ENCODE peak calls at places on chromosomes 5 and 9, in four cellular contexts. U is psoas muscle, L is hepatocyte, R is transverse colon. M is an unnamed sample.

GRCh38 chr5:94731471-94731870 is 113.0 kb downstream of the SLF1 start:
- DNase-seq in L (no peak), R (no peak), U (no peak), M (no peak)

GRCh38 chr9:28179893-28180292 is 606.6 kb upstream of the C9orf72 start:
- DNase-seq in L (no peak), R (no peak), U (no peak), M (no peak)

GRCh38 chr5:132089363-132089762 is 15.8 kb downstream of the CSF2 start:
- DNase-seq in L (no peak), U (no peak), R (no peak), M (no peak)

GRCh38 chr5:88770290-88771257 is 112.4 kb downstream of the MEF2C start:
- DNase-seq in L (no peak), U (no peak), R (no peak), M (peak)

GRCh38 chr5:160188151-160188967 is 40.9 kb upstream of the FABP6 start:
- DNase-seq in L (peak), U (peak), R (peak), M (peak)

GRCh38 chr9:18382243-18382642 is 91.7 kb upstream of the ADAMTSL1 start:
- DNase-seq in U (no peak), L (no peak), R (no peak), M (no peak)

GRCh38 chr5:148005788-148006520 is 57.8 kb upstream of the SPINK5 start:
- DNase-seq in U (no peak), L (no peak), R (no peak), M (no peak)

GRCh38 chr5:153099328-153099727 is 391.1 kb upstream of the GRIA1 start:
- DNase-seq in R (no peak), L (no peak), U (no peak), M (no peak)

GRCh38 chr9:83130541-83130940 is 67.6 kb upstream of the RASEF start:
- DNase-seq in L (peak), U (no peak), R (no peak), M (peak)

GRCh38 chr5:17315710-17316221 is 98.3 kb downstream of the BASP1 start:
- DNase-seq in L (no peak), R (no peak), U (no peak), M (peak)

GRCh38 chr5:83220331-83220730 is 143.0 kb downstream of the XRCC4 start:
- DNase-seq in L (no peak), U (no peak), R (no peak), M (peak)

GRCh38 chr9:127122176-127123151 is at the start of gene ANGPTL2:
- DNase-seq in U (peak), R (peak), L (peak), M (peak)

GRCh38 chr9:130036099-130036498 is 6.9 kb downstream of the FNBP1 start:
- DNase-seq in U (no peak), L (no peak), R (no peak), M (peak)

GRCh38 chr5:59799668-59800374 is 93.7 kb downstream of the PDE4D start:
- DNase-seq in U (no peak), L (peak), R (no peak), M (peak)

GRCh38 chr9:74379718-74380117 is 117.4 kb upstream of the RORB start:
- DNase-seq in L (peak), R (no peak), U (no peak), M (no peak)

GRCh38 chr5:97501965-97502305 is 318.9 kb upstream of the RIOK2 start:
- DNase-seq in R (no peak), U (no peak), L (no peak), M (no peak)

GRCh38 chr9:120438111-120438510 is 141.9 kb downstream of the CDK5RAP2 start:
- DNase-seq in R (no peak), U (no peak), L (no peak), M (peak)

GRCh38 chr5:22852807-22853670 is at the start of gene CDH12:
- DNase-seq in L (peak), U (no peak), R (no peak), M (peak)

GRCh38 chr5:124902097-124902821 is 155.8 kb upstream of the ZNF608 start:
- DNase-seq in R (no peak), U (no peak), L (no peak), M (peak)

GRCh38 chr9:126421567-126422428 is 95.2 kb downstream of the MVB12B start:
- DNase-seq in U (no peak), R (no peak), L (no peak), M (no peak)

GRCh38 chr5:1037671-1038416 is 29.2 kb downstream of the NKD2 start:
- DNase-seq in L (no peak), U (peak), R (no peak), M (no peak)

GRCh38 chr9:77640741-77641580 is 7.2 kb downstream of the GNA14 start:
- DNase-seq in L (no peak), R (no peak), U (no peak), M (no peak)

GRCh38 chr5:156473271-156473935 is 146.4 kb downstream of the SGCD start:
- DNase-seq in U (no peak), R (no peak), L (no peak), M (peak)

GRCh38 chr5:69491838-69492390 is 676 bp upstream of the OCLN start:
- DNase-seq in U (no peak), L (no peak), R (no peak), M (no peak)

GRCh38 chr9:127878001-127878651 is 651 bp upstream of the AK1 start:
- DNase-seq in R (no peak), L (no peak), U (no peak), M (no peak)

GRCh38 chr5:158287643-158288228 is 428.8 kb upstream of the CLINT1 start:
- DNase-seq in U (no peak), R (peak), L (peak), M (peak)

GRCh38 chr5:139046551-139046950 is 151.6 kb downstream of the SIL1 start:
- DNase-seq in U (no peak), L (no peak), R (no peak), M (no peak)

GRCh38 chr9:106334081-106334480 is 528.9 kb upstream of the ZNF462 start:
- DNase-seq in U (no peak), R (no peak), L (no peak), M (no peak)

GRCh38 chr5:131640043-131640856 is 5.2 kb upstream of the RAPGEF6 start:
- DNase-seq in R (no peak), U (no peak), L (no peak), M (peak)

GRCh38 chr5:139658928-139659667 is 10.9 kb downstream of the CXXC5 start:
- DNase-seq in U (peak), L (peak), R (no peak), M (peak)

GRCh38 chr9:12818431-12819000 is 43.7 kb downstream of the LURAP1L start:
- DNase-seq in U (no peak), L (peak), R (peak), M (peak)

GRCh38 chr5:180026320-180026719 is 45.2 kb downstream of the RNF130 start:
- DNase-seq in L (peak), R (no peak), U (no peak), M (peak)

GRCh38 chr5:115586525-115587146 is 15.6 kb downstream of the TICAM2 start:
- DNase-seq in L (peak), R (no peak), U (no peak), M (peak)

GRCh38 chr9:84381508-84381907 is 41.0 kb upstream of the SLC28A3 start:
- DNase-seq in R (no peak), U (no peak), L (no peak), M (no peak)

DNA sequence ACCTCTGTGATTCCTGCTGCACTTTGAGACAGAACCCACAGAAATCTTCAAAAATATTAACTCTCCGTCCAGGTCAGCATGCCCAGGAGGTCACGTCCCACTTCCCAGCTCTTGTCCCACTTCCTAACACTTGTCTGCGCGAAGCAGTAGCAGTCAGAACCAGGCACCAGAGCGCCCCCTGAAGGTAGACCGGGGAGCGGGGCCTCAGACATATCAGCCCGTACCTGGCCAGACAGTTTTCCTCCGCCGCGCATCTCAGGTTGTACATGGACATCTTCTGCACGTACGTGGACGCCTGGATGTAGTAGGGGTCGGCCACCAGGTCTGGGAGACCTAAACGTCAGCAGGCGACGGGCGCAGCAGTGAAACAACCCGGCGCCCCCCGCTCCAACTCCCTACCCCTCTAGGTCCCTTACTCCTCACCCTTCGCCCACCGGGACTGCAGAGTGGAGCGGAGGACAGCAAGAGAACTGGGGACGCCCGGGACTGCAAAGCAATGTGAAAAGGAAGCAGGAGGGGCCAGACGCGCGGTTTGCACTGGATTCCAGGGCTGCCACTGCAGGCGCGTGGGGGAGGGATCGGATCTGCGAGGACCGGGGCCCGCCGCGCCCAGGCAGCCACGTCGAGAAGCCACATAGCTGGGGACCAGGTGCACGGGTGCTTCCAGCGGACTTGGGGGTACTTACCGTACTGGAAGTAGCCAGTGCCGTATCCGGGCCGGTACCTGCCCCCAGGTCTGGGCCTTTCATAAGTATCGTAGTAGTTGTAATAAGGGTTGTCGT is 1.2 kb downstream of the LOX start:
- DNase-seq in R (peak), U (peak), L (peak), M (peak)
- H3K27ac ChIP-seq in R (peak), U (no peak), L (peak), M (peak)

DNA sequence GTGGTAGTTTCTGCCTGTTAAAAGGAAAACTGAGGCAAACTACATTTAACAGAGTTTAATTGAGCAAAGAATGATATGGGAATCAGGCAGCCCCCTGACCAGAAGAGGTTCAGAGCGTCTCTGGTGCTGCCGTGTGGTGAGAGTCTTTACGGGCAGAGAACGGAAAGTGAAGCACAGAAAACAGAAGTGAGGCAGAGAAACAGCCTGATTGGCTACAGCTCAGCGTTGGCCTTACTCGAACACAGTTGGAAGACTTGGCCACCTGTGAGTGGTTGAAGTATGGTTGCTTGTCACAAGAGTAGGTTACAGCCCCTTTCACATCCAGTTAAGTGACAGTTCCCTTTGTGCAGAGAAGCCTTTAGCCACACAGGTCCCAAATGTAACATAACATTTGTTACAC is 16.9 kb upstream of the FBP1 start:
- DNase-seq in U (no peak), L (no peak), R (peak), M (no peak)
- H3K4me3 ChIP-seq in U (peak), L (no peak), R (no peak), M (no peak)

GRCh38 chr9:133560311-133560710 is 25.8 kb downstream of the ADAMTSL2 start:
- DNase-seq in R (no peak), U (no peak), L (no peak), M (no peak)

GRCh38 chr9:133556354-133556753 is 21.9 kb downstream of the ADAMTSL2 start:
- DNase-seq in R (no peak), U (no peak), L (no peak), M (no peak)

GRCh38 chr9:133558191-133559126 is 24.0 kb downstream of the ADAMTSL2 start:
- DNase-seq in L (peak), R (no peak), U (no peak), M (peak)

GRCh38 chr9:133554729-133555128 is 20.2 kb downstream of the ADAMTSL2 start:
- DNase-seq in R (no peak), U (no peak), L (no peak), M (no peak)

GRCh38 chr9:133557581-133557980 is 23.1 kb downstream of the ADAMTSL2 start:
- DNase-seq in R (no peak), U (no peak), L (no peak), M (no peak)
- H3K27ac ChIP-seq in R (peak), U (no peak), L (peak), M (no peak)

GRCh38 chr9:135088348-135088978 is 995 bp downstream of the OLFM1 start:
- DNase-seq in R (no peak), L (no peak), U (no peak), M (no peak)
- H3K4me3 ChIP-seq in R (no peak), L (no peak), U (peak), M (peak)

GRCh38 chr5:10209004-10209403 is 40.7 kb downstream of the ATPSCKMT start:
- DNase-seq in U (no peak), L (no peak), R (no peak), M (no peak)

GRCh38 chr5:10216107-10216506 is 33.6 kb downstream of the ATPSCKMT start:
- DNase-seq in L (no peak), R (no peak), U (no peak), M (no peak)

GRCh38 chr5:10218658-10219057 is 31.0 kb downstream of the ATPSCKMT start:
- DNase-seq in R (no peak), U (no peak), L (no peak), M (no peak)

GRCh38 chr5:10215366-10215765 is 34.3 kb downstream of the ATPSCKMT start:
- DNase-seq in L (no peak), R (no peak), U (no peak), M (no peak)

DNA sequence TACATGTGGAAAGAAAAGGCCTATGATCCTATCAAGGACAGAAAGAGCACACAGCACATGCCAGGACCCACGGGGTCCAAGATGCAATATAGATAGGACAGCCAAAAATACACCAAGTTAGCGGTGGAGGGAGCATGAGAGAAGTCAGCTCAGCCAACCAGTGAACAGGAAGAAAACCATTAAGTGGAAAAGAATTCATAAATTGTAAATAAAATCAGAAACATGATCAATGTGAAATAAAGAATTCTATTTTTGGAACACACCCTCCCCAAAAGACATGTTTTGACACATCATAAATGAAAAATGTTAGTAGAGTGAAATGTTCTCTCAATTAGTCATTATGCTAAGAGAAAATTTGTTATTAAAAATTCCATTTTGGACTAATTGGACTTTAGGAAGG is 35.7 kb downstream of the ATPSCKMT start:
- DNase-seq in L (no peak), R (no peak), U (no peak), M (no peak)
- H3K27ac ChIP-seq in L (no peak), R (no peak), U (no peak), M (no peak)

GRCh38 chr9:110048473-110048975 is 159.4 kb downstream of the C9orf152 start:
- DNase-seq in L (peak), U (peak), R (peak), M (peak)

GRCh38 chr9:110048976-110049698 is 158.8 kb downstream of the C9orf152 start:
- DNase-seq in R (no peak), U (no peak), L (peak), M (peak)

GRCh38 chr9:110047955-110048472 is 159.9 kb downstream of the C9orf152 start:
- DNase-seq in U (no peak), R (no peak), L (peak), M (no peak)

GRCh38 chr9:110049699-110050450 is 158.1 kb downstream of the C9orf152 start:
- DNase-seq in L (peak), U (peak), R (peak), M (peak)

GRCh38 chr9:110050925-110051355 is 157.0 kb downstream of the C9orf152 start:
- DNase-seq in L (no peak), U (no peak), R (no peak), M (peak)
- H3K4me3 ChIP-seq in L (no peak), U (peak), R (no peak), M (peak)

DNA sequence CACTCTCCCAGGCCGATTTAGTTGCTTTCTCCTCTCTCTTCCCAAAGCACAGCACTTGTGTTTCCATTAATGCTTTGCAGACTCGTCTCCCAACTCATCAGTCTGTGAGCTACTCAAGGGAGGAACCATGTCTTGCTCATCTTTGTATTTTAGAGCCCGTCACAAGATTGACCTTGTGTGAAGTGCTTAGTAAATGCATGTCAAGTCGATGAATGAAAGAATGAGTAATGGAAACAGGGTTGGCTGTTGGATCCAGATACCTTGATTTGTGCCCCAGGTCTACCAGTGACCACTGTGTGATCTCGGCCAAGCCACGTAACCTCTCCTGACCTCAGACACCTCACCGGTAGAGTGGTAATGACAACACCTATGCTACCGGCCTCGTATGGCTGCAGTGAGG is 99.2 kb downstream of the KLF4 start:
- DNase-seq in L (no peak), R (no peak), U (no peak), M (peak)
- H3K27ac ChIP-seq in L (peak), R (no peak), U (peak), M (peak)

GRCh38 chr9:91949946-91950664 is at the start of gene ROR2:
- DNase-seq in R (peak), U (peak), L (peak), M (peak)

GRCh38 chr9:91953723-91954122 is 3.7 kb upstream of the ROR2 start:
- DNase-seq in U (no peak), L (no peak), R (no peak), M (no peak)

GRCh38 chr9:91951944-91952520 is 2.0 kb upstream of the ROR2 start:
- DNase-seq in U (no peak), L (no peak), R (no peak), M (peak)

GRCh38 chr9:91958179-91958578 is 8.2 kb upstream of the ROR2 start:
- DNase-seq in L (no peak), U (no peak), R (no peak), M (no peak)

GRCh38 chr9:91954841-91955471 is 4.9 kb upstream of the ROR2 start:
- DNase-seq in U (no peak), L (peak), R (peak), M (peak)
- H3K4me3 ChIP-seq in U (no peak), L (no peak), R (no peak), M (peak)

M was measured in GM23248.